ENCODE peak calls at places on chromosomes 2 and 18, in eight cellular contexts. F is fibroblast of villous mesenchyme, U is AG10803, Z is heart right ventricle, M is AG04449, J is epithelial cell of esophagus, X is stomach, I is HFF-Myc. T is an unnamed sample.

GRCh38 chr2:32947484-32948143 is 861 bp downstream of the LTBP1 start:
- DNase-seq in I (no peak), J (peak; percentile 70), M (no peak), F (peak; percentile 55), Z (peak; percentile 47), X (peak; percentile 45), U (peak; percentile 30), T (peak; percentile 58)

GRCh38 chr2:69138793-69139510 is 126.0 kb downstream of the ANTXR1 start:
- DNase-seq in U (peak; percentile 82), J (peak; percentile 90), F (peak; percentile 88), X (no peak), I (peak; percentile 66), Z (no peak), M (no peak), T (peak; percentile 86)

GRCh38 chr2:148720501-148720998 is 76.0 kb downstream of the EPC2 start:
- DNase-seq in Z (no peak), M (no peak), J (no peak), U (peak; percentile 49), X (peak; percentile 51), F (peak; percentile 65), I (peak; percentile 11), T (peak; percentile 65)

GRCh38 chr2:159903404-159904126 is 105.6 kb upstream of the CD302 start:
- DNase-seq in I (no peak), Z (peak; percentile 14), M (no peak), F (peak; percentile 25), U (peak; percentile 23), X (peak; percentile 46), J (no peak), T (peak; percentile 14)

GRCh38 chr2:37417321-37417720 is 72.9 kb downstream of the QPCT start:
- DNase-seq in F (peak; percentile 71), M (peak; percentile 80), X (no peak), I (no peak), U (peak; percentile 84), J (no peak), Z (no peak), T (peak; percentile 51)

GRCh38 chr2:10533811-10534321 is 85.7 kb upstream of the ODC1 start:
- DNase-seq in M (no peak), F (peak; percentile 24), I (no peak), U (peak; percentile 57), Z (no peak), J (peak; percentile 27), X (no peak), T (no peak)

GRCh38 chr18:39487932-39488331 is 1922.3 kb upstream of the CELF4 start:
- DNase-seq in U (no peak), J (no peak), I (no peak), F (no peak), Z (no peak), X (no peak), M (no peak), T (no peak)

GRCh38 chr18:58593930-58594329 is 35.0 kb downstream of the ALPK2 start:
- DNase-seq in M (no peak), U (peak; percentile 49), J (no peak), X (no peak), Z (peak; percentile 29), I (no peak), F (no peak), T (peak; percentile 40)

GRCh38 chr2:143344780-143345179 is 215.6 kb downstream of the ARHGAP15 start:
- DNase-seq in Z (no peak), I (no peak), F (no peak), M (no peak), U (no peak), X (no peak), J (no peak), T (no peak)

GRCh38 chr18:78268226-78268625 is 711.4 kb upstream of the SALL3 start:
- DNase-seq in X (no peak), U (no peak), I (no peak), Z (no peak), J (no peak), M (no peak), F (no peak), T (no peak)

GRCh38 chr2:171864357-171864985 is 29.6 kb downstream of the SLC25A12 start:
- DNase-seq in I (no peak), Z (no peak), J (peak; percentile 71), F (no peak), X (no peak), M (no peak), U (no peak), T (no peak)

GRCh38 chr2:152613235-152613634 is 104.0 kb downstream of the PRPF40A start:
- DNase-seq in J (no peak), X (no peak), U (peak; percentile 24), F (no peak), Z (no peak), I (no peak), M (no peak), T (no peak)

GRCh38 chr2:65896446-65896845 is 464.0 kb upstream of the SPRED2 start:
- DNase-seq in U (no peak), J (no peak), X (no peak), Z (no peak), M (no peak), F (no peak), I (no peak), T (no peak)
- H3K4me3 ChIP-seq in U (no peak overlapping the region), J (no peak overlapping the region), X (no peak overlapping the region), Z (no peak overlapping the region), M (no peak overlapping the region), F (no peak overlapping the region), I (no peak overlapping the region), T (no peak overlapping the region)

DNA sequence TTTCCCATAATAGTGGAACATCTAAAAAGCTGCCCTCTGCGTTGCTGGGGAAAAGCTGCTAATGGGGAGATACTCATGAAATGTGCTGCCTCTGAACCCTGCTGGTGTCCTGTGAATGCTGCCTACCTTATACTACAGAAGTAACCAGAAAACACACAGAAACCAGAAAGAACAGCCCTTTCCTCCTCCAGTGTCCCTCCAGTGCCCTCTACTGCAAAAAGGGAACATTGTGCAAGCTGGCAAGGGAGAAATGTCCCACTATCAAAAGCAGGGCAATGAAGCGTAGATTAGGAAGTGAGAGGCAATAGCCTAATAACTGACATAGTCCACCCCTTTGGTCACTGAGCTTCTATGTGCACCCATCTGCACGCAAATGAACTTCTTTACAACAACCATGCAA is 162.7 kb upstream of the ETAA1 start:
- DNase-seq in I (no peak), Z (no peak), U (peak; percentile 57), J (peak; percentile 34), M (no peak), F (peak; percentile 76), X (no peak), T (peak; percentile 69)
- TF ChIP-seq CTCF in I (peak; percentile 63), Z (no peak), U (peak; percentile 79), J (peak; percentile 75), M (peak; percentile 76), F (peak; percentile 83), X (no peak), T (peak; percentile 72)

GRCh38 chr2:26562811-26563645 is 78.1 kb downstream of the CIB4 start:
- DNase-seq in F (no peak), U (no peak), Z (no peak), J (peak; percentile 7), M (no peak), I (no peak), X (peak; percentile 83), T (peak; percentile 41)
- H3K4me3 ChIP-seq in F (no peak overlapping the region), U (no peak overlapping the region), Z (peak overlapping the region; percentile 37), J (no peak overlapping the region), M (no peak overlapping the region), I (no peak overlapping the region), X (peak overlapping the region; percentile 42), T (peak overlapping the region; percentile 24)

GRCh38 chr18:76803814-76804213 is 18.5 kb upstream of the ZNF236 start:
- DNase-seq in I (no peak), U (peak; percentile 44), X (peak; percentile 67), F (peak; percentile 61), J (peak; percentile 73), Z (peak; percentile 30), M (no peak), T (peak; percentile 63)
- TF ChIP-seq CTCF in I (peak; percentile 89), U (peak; percentile 94), X (peak; percentile 67), F (peak; percentile 89), J (peak; percentile 90), Z (peak; percentile 80), M (peak; percentile 87), T (peak; percentile 95)

DNA sequence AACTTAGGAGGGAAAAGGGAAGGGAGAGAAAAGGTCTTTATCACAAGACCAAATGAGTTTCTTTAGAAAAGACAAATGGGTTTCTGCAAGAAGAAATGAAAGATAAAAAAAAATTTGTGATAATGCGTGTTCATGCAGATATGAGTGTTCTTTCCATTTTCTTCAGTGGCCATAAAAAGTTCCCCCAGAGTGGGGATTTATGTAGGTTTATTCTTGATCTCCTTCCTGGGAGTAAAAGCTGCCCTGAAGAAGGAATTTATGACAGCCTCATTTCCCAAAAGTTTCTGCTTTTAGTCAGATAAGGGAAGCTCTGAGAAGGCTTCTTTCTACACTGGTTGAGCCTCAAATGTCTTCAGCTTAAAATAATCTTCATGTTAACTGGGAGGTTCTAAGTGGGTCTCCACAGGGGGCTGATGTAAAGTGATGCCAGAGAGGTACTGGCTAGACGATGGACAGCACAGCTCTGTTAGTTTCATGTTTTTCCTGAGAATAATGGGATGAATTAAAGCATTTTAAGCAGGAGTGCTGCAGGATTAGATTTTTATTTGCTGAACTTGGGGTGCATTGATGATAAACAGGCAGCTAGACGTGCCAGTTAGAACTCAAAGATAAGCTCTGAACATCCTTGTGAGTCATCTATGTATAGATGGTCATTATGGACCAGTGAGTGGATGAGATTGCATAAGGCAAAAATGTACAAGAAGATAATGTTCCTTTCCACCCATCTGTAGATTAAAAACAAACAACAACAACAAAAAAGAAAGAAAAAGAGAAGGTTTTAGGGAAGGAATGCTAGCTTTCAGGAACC is 99.4 kb upstream of the MSH2 start:
- DNase-seq in U (no peak), X (no peak), F (peak; percentile 94), J (peak; percentile 42), I (no peak), M (no peak), Z (no peak), T (no peak)
- H3K4me3 ChIP-seq in U (no peak overlapping the region), X (no peak overlapping the region), F (no peak overlapping the region), J (no peak overlapping the region), I (no peak overlapping the region), M (no peak overlapping the region), Z (no peak overlapping the region), T (no peak overlapping the region)

DNA sequence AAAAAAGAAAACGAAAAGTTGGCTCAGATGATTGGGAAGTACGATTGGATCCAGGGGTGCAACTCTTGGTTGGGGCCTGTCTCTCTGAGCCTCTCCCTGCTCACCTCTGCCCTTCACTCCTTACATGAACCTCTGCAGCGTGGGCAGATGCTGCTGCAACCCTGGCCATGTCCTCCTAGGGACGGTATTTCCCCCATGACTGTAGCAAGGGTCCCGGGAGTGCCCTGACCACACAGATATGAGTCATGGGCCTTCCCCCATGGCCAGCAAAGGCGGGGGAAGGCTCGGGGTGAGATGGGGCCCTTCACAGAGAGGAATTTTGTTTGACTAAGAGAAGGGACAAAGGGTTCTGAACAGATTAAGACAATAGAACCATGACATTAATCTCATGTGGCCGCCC is 129.0 kb downstream of the NCK2 start:
- DNase-seq in Z (no peak), I (no peak), X (no peak), M (no peak), U (peak; percentile 37), J (peak; percentile 60), F (peak; percentile 72), T (peak; percentile 76)
- TF ChIP-seq CTCF in Z (no peak), I (no peak), X (no peak), M (no peak), U (no peak), J (no peak), F (no peak), T (no peak)